ENCODE peak calls at places on chromosomes 1 and 21, in four cellular contexts. One of them, this sample, is unnamed.

GRCh38 chr21:17466166-17466565 is 46.7 kb upstream of the CXADR start:
- DNase-seq in tibial nerve: no peak
- DNase-seq in stimulated activated CD4-positive, alpha-beta T cell treated with anti-CD3 and anti-CD28 coated beads, Interleukin-1b, Interleukin-23, amount 100 ng/mL, for 4 hours: no peak
- DNase-seq in uterus: no peak
- DNase-seq in this sample: peak; percentile 26

GRCh38 chr1:28910379-28911125 is 3.8 kb upstream of the EPB41 start:
- DNase-seq in stimulated activated CD4-positive, alpha-beta T cell treated with anti-CD3 and anti-CD28 coated beads, Interleukin-1b, Interleukin-23, amount 100 ng/mL, for 4 hours: no peak
- DNase-seq in tibial nerve: no peak
- DNase-seq in uterus: no peak
- DNase-seq in this sample: no peak

GRCh38 chr1:165173409-165173808 is 183.1 kb downstream of the LMX1A start:
- DNase-seq in stimulated activated CD4-positive, alpha-beta T cell treated with anti-CD3 and anti-CD28 coated beads, Interleukin-1b, Interleukin-23, amount 100 ng/mL, for 4 hours: no peak
- DNase-seq in tibial nerve: no peak
- DNase-seq in uterus: no peak
- DNase-seq in this sample: no peak

GRCh38 chr1:237671262-237671661 is 219.5 kb downstream of the ZP4 start:
- DNase-seq in tibial nerve: no peak
- DNase-seq in stimulated activated CD4-positive, alpha-beta T cell treated with anti-CD3 and anti-CD28 coated beads, Interleukin-1b, Interleukin-23, amount 100 ng/mL, for 4 hours: no peak
- DNase-seq in uterus: no peak
- DNase-seq in this sample: no peak

GRCh38 chr1:75083223-75083622 is 51.0 kb upstream of the LHX8 start:
- DNase-seq in uterus: no peak
- DNase-seq in tibial nerve: no peak
- DNase-seq in stimulated activated CD4-positive, alpha-beta T cell treated with anti-CD3 and anti-CD28 coated beads, Interleukin-1b, Interleukin-23, amount 100 ng/mL, for 4 hours: no peak
- DNase-seq in this sample: no peak

GRCh38 chr1:110004583-110004982 is 20.0 kb downstream of the AHCYL1 start:
- DNase-seq in stimulated activated CD4-positive, alpha-beta T cell treated with anti-CD3 and anti-CD28 coated beads, Interleukin-1b, Interleukin-23, amount 100 ng/mL, for 4 hours: no peak
- DNase-seq in uterus: no peak
- DNase-seq in tibial nerve: no peak
- DNase-seq in this sample: no peak

GRCh38 chr1:208149776-208150514 is 94.2 kb downstream of the PLXNA2 start:
- DNase-seq in uterus: no peak
- DNase-seq in stimulated activated CD4-positive, alpha-beta T cell treated with anti-CD3 and anti-CD28 coated beads, Interleukin-1b, Interleukin-23, amount 100 ng/mL, for 4 hours: no peak
- DNase-seq in tibial nerve: peak; percentile 18
- DNase-seq in this sample: no peak

GRCh38 chr1:99525313-99525712 is 120.6 kb upstream of the PALMD start:
- DNase-seq in stimulated activated CD4-positive, alpha-beta T cell treated with anti-CD3 and anti-CD28 coated beads, Interleukin-1b, Interleukin-23, amount 100 ng/mL, for 4 hours: no peak
- DNase-seq in uterus: no peak
- DNase-seq in tibial nerve: no peak
- DNase-seq in this sample: no peak

GRCh38 chr1:117120774-117121588 is 568 bp downstream of the TRIM45 start:
- DNase-seq in stimulated activated CD4-positive, alpha-beta T cell treated with anti-CD3 and anti-CD28 coated beads, Interleukin-1b, Interleukin-23, amount 100 ng/mL, for 4 hours: no peak
- DNase-seq in tibial nerve: no peak
- DNase-seq in uterus: no peak
- DNase-seq in this sample: no peak

GRCh38 chr1:39483276-39483675 is 8.2 kb upstream of the BMP8A start:
- DNase-seq in uterus: no peak
- DNase-seq in stimulated activated CD4-positive, alpha-beta T cell treated with anti-CD3 and anti-CD28 coated beads, Interleukin-1b, Interleukin-23, amount 100 ng/mL, for 4 hours: no peak
- DNase-seq in tibial nerve: no peak
- DNase-seq in this sample: no peak

GRCh38 chr21:26782349-26782748 is 62.9 kb downstream of the ADAMTS1 start:
- DNase-seq in tibial nerve: no peak
- DNase-seq in stimulated activated CD4-positive, alpha-beta T cell treated with anti-CD3 and anti-CD28 coated beads, Interleukin-1b, Interleukin-23, amount 100 ng/mL, for 4 hours: no peak
- DNase-seq in uterus: no peak
- DNase-seq in this sample: no peak

GRCh38 chr1:35715568-35716002 is 3.1 kb downstream of the C1orf216 start:
- DNase-seq in tibial nerve: peak; percentile 35
- DNase-seq in uterus: peak; percentile 59
- DNase-seq in stimulated activated CD4-positive, alpha-beta T cell treated with anti-CD3 and anti-CD28 coated beads, Interleukin-1b, Interleukin-23, amount 100 ng/mL, for 4 hours: peak; percentile 66
- DNase-seq in this sample: peak; percentile 84

GRCh38 chr1:230632273-230632873 is 9.9 kb upstream of the COG2 start:
- DNase-seq in tibial nerve: no peak
- DNase-seq in uterus: no peak
- DNase-seq in stimulated activated CD4-positive, alpha-beta T cell treated with anti-CD3 and anti-CD28 coated beads, Interleukin-1b, Interleukin-23, amount 100 ng/mL, for 4 hours: no peak
- DNase-seq in this sample: peak; percentile 61

This sample was measured in dermis blood vessel endothelial cell.